ENCODE peak calls at places on chromosomes 11 and 22, in seven cellular contexts. O is LNCaP clone FGC, G is SK-N-MC, X is fibroblast of mammary gland, Q is choroid plexus epithelial cell, K is testis, U is astrocyte of the spinal cord. W is an unnamed sample.

GRCh38 chr11:92329137-92329536 is 104.5 kb downstream of the FAT3 start:
- DNase-seq in U (no peak), X (no peak), Q (no peak), G (no peak), O (no peak), K (no peak), W (no peak)

GRCh38 chr11:86174101-86175046 is 70.2 kb upstream of the EED start:
- DNase-seq in G (no peak), Q (peak), U (peak), K (peak), X (peak), O (no peak), W (no peak)

GRCh38 chr11:85694385-85694980 is 8.5 kb upstream of the CCDC89 start:
- DNase-seq in G (peak), K (no peak), U (peak), Q (peak), O (peak), X (peak), W (peak)

GRCh38 chr22:42895087-42895486 is 38.0 kb upstream of the ARFGAP3 start:
- DNase-seq in G (no peak), O (no peak), X (no peak), U (no peak), K (no peak), Q (no peak), W (peak)

GRCh38 chr11:12061851-12062560 is 48.4 kb upstream of the MICAL2 start:
- DNase-seq in Q (no peak), X (no peak), O (no peak), G (no peak), U (no peak), K (no peak), W (peak)

GRCh38 chr11:75931124-75931523 is 116.1 kb downstream of the UVRAG start:
- DNase-seq in G (no peak), U (peak), O (no peak), X (peak), K (no peak), Q (peak), W (no peak)

GRCh38 chr11:1437500-1437899 is 47.8 kb downstream of the BRSK2 start:
- DNase-seq in Q (peak), U (peak), G (no peak), X (no peak), K (peak), O (no peak), W (no peak)

GRCh38 chr11:12042215-12042676 is 33.8 kb upstream of the DKK3 start:
- DNase-seq in O (no peak), X (peak), G (peak), Q (peak), K (no peak), U (peak), W (peak)

GRCh38 chr11:14529933-14530332 is 9.7 kb upstream of the PSMA1 start:
- DNase-seq in G (no peak), U (no peak), Q (peak), X (no peak), O (no peak), K (no peak), W (no peak)

GRCh38 chr11:84981296-84981695 is 645.8 kb downstream of the DLG2 start:
- DNase-seq in O (no peak), G (no peak), X (no peak), K (no peak), Q (peak), U (no peak), W (no peak)

GRCh38 chr22:47690586-47690985 is 928.1 kb downstream of the TBC1D22A start:
- DNase-seq in K (no peak), U (no peak), X (no peak), G (no peak), O (no peak), Q (no peak), W (no peak)

GRCh38 chr11:68008381-68009337 is 1.5 kb upstream of the ALDH3B1 start:
- DNase-seq in Q (no peak), G (no peak), U (no peak), X (no peak), O (no peak), K (no peak), W (no peak)

GRCh38 chr11:134261626-134262488 is 8.5 kb downstream of the ACAD8 start:
- DNase-seq in U (peak), X (peak), Q (peak), G (no peak), O (no peak), K (peak), W (peak)

GRCh38 chr11:118789501-118790356 is 1.2 kb downstream of the DDX6 start:
- DNase-seq in O (no peak), K (no peak), X (peak), G (no peak), Q (peak), U (peak), W (peak)

GRCh38 chr11:91946397-91947090 is 278.1 kb upstream of the FAT3 start:
- DNase-seq in X (peak), G (peak), O (peak), U (peak), Q (peak), K (no peak), W (no peak)

GRCh38 chr11:45098929-45099328 is 47.5 kb upstream of the PRDM11 start:
- DNase-seq in Q (no peak), K (no peak), X (no peak), U (no peak), G (no peak), O (no peak), W (no peak)

GRCh38 chr11:126598344-126599092 is 243.0 kb downstream of the ST3GAL4 start:
- DNase-seq in K (no peak), X (no peak), Q (no peak), U (no peak), G (no peak), O (no peak), W (no peak)

GRCh38 chr11:107683070-107683469 is 28.8 kb downstream of the SLN start:
- DNase-seq in Q (no peak), G (no peak), O (no peak), U (no peak), X (no peak), K (no peak), W (no peak)

GRCh38 chr11:57779275-57779674 is 17.7 kb downstream of the CTNND1 start:
- DNase-seq in Q (peak), G (no peak), X (no peak), U (peak), K (peak), O (no peak), W (no peak)

GRCh38 chr11:96107143-96107829 is 183.4 kb upstream of the MTMR2 start:
- DNase-seq in X (no peak), Q (no peak), U (no peak), O (no peak), K (no peak), G (no peak), W (no peak)

GRCh38 chr22:39428597-39429071 is 28.2 kb upstream of the MGAT3 start:
- DNase-seq in G (peak), U (peak), Q (peak), X (no peak), K (no peak), O (no peak), W (no peak)

GRCh38 chr11:33039274-33040126 is at the start of gene TCP11L1:
- DNase-seq in X (peak), Q (peak), G (no peak), O (peak), U (peak), K (peak), W (peak)

GRCh38 chr11:96748639-96749370 is 359.0 kb downstream of the JRKL start:
- DNase-seq in U (peak), K (no peak), G (peak), Q (peak), O (no peak), X (peak), W (no peak)

GRCh38 chr22:34324763-34325162 is 404.5 kb upstream of the LARGE1 start:
- DNase-seq in K (no peak), O (no peak), G (no peak), Q (no peak), U (no peak), X (no peak), W (no peak)

GRCh38 chr22:35227248-35227647 is 30.0 kb upstream of the HMGXB4 start:
- DNase-seq in X (no peak), O (no peak), U (no peak), Q (no peak), G (no peak), K (no peak), W (no peak)

GRCh38 chr11:27200779-27201453 is 160.3 kb downstream of the BBOX1 start:
- DNase-seq in O (no peak), X (no peak), U (no peak), Q (no peak), G (no peak), K (no peak), W (peak)

GRCh38 chr22:46137218-46137766 is 13.0 kb upstream of the PPARA start:
- DNase-seq in G (no peak), O (no peak), U (no peak), K (no peak), Q (no peak), X (no peak), W (no peak)

GRCh38 chr11:57778318-57779037 is 16.9 kb downstream of the CTNND1 start:
- DNase-seq in K (peak), X (peak), O (peak), U (peak), Q (peak), G (peak), W (no peak)

GRCh38 chr11:27398413-27398780 is 35.4 kb upstream of the CCDC34 start:
- DNase-seq in U (no peak), O (no peak), K (no peak), G (no peak), Q (no peak), X (no peak), W (no peak)

GRCh38 chr11:10856689-10857603 is 907 bp downstream of the ZBED5 start:
- DNase-seq in O (peak), K (peak), X (no peak), U (peak), Q (peak), G (no peak), W (peak)

GRCh38 chr11:10858505-10859360 is 880 bp upstream of the ZBED5 start:
- DNase-seq in Q (peak), X (peak), U (no peak), O (no peak), K (peak), G (no peak), W (peak)

GRCh38 chr11:10861047-10861446 is 3.2 kb upstream of the ZBED5 start:
- DNase-seq in O (no peak), X (no peak), U (no peak), K (no peak), Q (no peak), G (no peak), W (no peak)

GRCh38 chr11:10857604-10858504 is at the start of gene ZBED5:
- DNase-seq in O (peak), G (peak), K (peak), U (peak), Q (peak), X (peak), W (peak)

GRCh38 chr11:10855295-10855694 is 2.6 kb downstream of the ZBED5 start:
- DNase-seq in O (no peak), K (no peak), Q (no peak), G (no peak), X (no peak), U (no peak), W (no peak)
- H3K4me3 ChIP-seq in O (no peak), K (no peak), Q (no peak), G (no peak), X (no peak), U (no peak), W (no peak)

DNA sequence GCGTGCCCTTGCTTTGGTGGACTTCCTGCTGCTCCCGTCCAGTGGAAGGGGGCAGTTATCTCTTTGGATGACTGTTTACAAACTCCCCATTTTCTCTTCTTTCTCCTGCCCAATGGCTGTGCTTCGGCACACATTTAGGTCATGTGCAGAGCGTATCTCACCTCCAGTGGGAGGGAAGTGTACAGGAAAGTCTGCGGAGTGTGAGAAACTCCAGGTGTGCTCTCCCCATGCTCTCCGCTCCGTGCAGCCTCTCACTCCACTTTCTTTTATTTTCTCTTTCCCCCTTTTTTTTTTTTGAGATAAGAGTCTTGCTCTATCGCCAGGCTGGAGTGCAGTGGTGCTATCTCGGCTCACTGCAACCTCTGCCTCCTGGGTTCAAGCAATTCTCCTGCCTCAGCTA is 11.9 kb upstream of the TEF start:
- DNase-seq in U (no peak), Q (no peak), X (no peak), G (no peak), K (no peak), O (no peak), W (no peak)
- H3K4me3 ChIP-seq in U (no peak), Q (no peak), X (no peak), G (no peak), K (no peak), O (no peak), W (no peak)

GRCh38 chr11:69705246-69705856 is 1.5 kb upstream of the FGF19 start:
- DNase-seq in Q (no peak), K (no peak), U (no peak), X (no peak), O (no peak), G (peak), W (no peak)

GRCh38 chr11:69703711-69704507 is at the start of gene FGF19:
- DNase-seq in U (no peak), G (no peak), X (no peak), Q (no peak), O (no peak), K (no peak), W (no peak)

GRCh38 chr11:69705901-69706787 is 2.3 kb upstream of the FGF19 start:
- DNase-seq in U (no peak), O (no peak), Q (no peak), X (no peak), K (no peak), G (no peak), W (no peak)

GRCh38 chr11:69702769-69703510 is 882 bp downstream of the FGF19 start:
- DNase-seq in G (no peak), X (no peak), K (no peak), O (no peak), U (no peak), Q (no peak), W (no peak)

GRCh38 chr11:69704508-69705245 is 855 bp upstream of the FGF19 start:
- DNase-seq in X (no peak), K (peak), Q (peak), G (no peak), U (peak), O (no peak), W (no peak)
- H3K4me3 ChIP-seq in X (no peak), K (peak), Q (no peak), G (peak), U (no peak), O (no peak), W (no peak)

DNA sequence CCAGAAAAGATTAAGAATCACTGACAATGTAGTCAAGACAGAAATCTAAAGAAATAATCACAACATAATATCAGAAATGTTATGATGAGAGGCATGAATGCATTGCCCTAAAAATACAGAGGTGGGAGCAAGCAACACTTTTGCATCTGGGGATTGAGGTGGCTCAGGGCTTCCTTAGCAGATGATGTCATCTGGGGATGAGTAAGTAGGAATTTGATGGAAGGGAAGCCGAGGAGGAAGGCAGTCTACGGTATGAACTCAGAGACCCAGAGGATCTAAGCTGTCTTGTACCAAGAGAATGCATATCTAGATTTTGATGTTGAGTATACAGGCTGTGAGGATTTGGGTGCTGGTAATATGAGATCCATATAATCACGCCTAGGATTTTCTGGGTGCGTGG is 193.0 kb upstream of the SNX19 start:
- DNase-seq in O (no peak), Q (no peak), X (peak), G (no peak), U (no peak), K (no peak), W (no peak)
- H3K4me3 ChIP-seq in O (no peak), Q (no peak), X (no peak), G (no peak), U (no peak), K (no peak), W (no peak)

GRCh38 chr22:43996170-43996980 is 27.7 kb upstream of the PARVB start:
- DNase-seq in U (no peak), G (no peak), X (no peak), Q (no peak), O (no peak), K (peak), W (no peak)
- H3K4me3 ChIP-seq in U (no peak), G (no peak), X (no peak), Q (no peak), O (no peak), K (peak), W (no peak)

GRCh38 chr11:116787436-116787785 is 412 bp downstream of the ZPR1 start:
- DNase-seq in U (no peak), X (no peak), G (no peak), K (peak), Q (peak), O (no peak), W (no peak)
- H3K4me3 ChIP-seq in U (peak), X (peak), G (peak), K (peak), Q (peak), O (peak), W (peak)

W was measured in Jurkat, Clone E6-1.